ENCODE peak calls at places on chromosome 6, in seven cellular contexts. One of them, this sample, is unnamed.

GRCh38 chr6:43984442-43985321 is 142.6 kb downstream of the MRPL14 start:
- DNase-seq in spleen: no peak
- DNase-seq in heart left ventricle: no peak
- DNase-seq in adrenal gland: no peak
- DNase-seq in tibial nerve: no peak
- DNase-seq in lower leg skin: no peak
- DNase-seq in uterus: peak
- DNase-seq in this sample: peak

GRCh38 chr6:128167552-128167951 is 266.7 kb upstream of the THEMIS start:
- DNase-seq in spleen: no peak
- DNase-seq in heart left ventricle: no peak
- DNase-seq in adrenal gland: no peak
- DNase-seq in tibial nerve: no peak
- DNase-seq in lower leg skin: no peak
- DNase-seq in uterus: no peak
- DNase-seq in this sample: no peak

GRCh38 chr6:131782764-131783163 is 25.1 kb upstream of the ENPP1 start:
- DNase-seq in spleen: no peak
- DNase-seq in heart left ventricle: no peak
- DNase-seq in adrenal gland: no peak
- DNase-seq in tibial nerve: no peak
- DNase-seq in lower leg skin: no peak
- DNase-seq in uterus: no peak
- DNase-seq in this sample: no peak

GRCh38 chr6:148658701-148659100 is 88.1 kb upstream of the UST start:
- DNase-seq in spleen: no peak
- DNase-seq in heart left ventricle: no peak
- DNase-seq in adrenal gland: no peak
- DNase-seq in tibial nerve: no peak
- DNase-seq in lower leg skin: no peak
- DNase-seq in uterus: no peak
- DNase-seq in this sample: no peak

GRCh38 chr6:86192123-86192522 is 549.4 kb upstream of the SYNCRIP start:
- DNase-seq in spleen: no peak
- DNase-seq in heart left ventricle: no peak
- DNase-seq in adrenal gland: no peak
- DNase-seq in tibial nerve: no peak
- DNase-seq in lower leg skin: no peak
- DNase-seq in uterus: no peak
- DNase-seq in this sample: no peak

GRCh38 chr6:71139249-71139648 is 149.4 kb upstream of the OGFRL1 start:
- DNase-seq in spleen: no peak
- DNase-seq in heart left ventricle: no peak
- DNase-seq in adrenal gland: no peak
- DNase-seq in tibial nerve: no peak
- DNase-seq in lower leg skin: no peak
- DNase-seq in uterus: no peak
- DNase-seq in this sample: no peak

GRCh38 chr6:165768961-165769360 is 105.9 kb upstream of the PDE10A start:
- DNase-seq in spleen: no peak
- DNase-seq in heart left ventricle: no peak
- DNase-seq in adrenal gland: no peak
- DNase-seq in tibial nerve: no peak
- DNase-seq in lower leg skin: no peak
- DNase-seq in uterus: no peak
- DNase-seq in this sample: no peak

GRCh38 chr6:3230275-3231212 is 3.1 kb upstream of the TUBB2B start:
- DNase-seq in spleen: no peak
- DNase-seq in heart left ventricle: no peak
- DNase-seq in adrenal gland: no peak
- DNase-seq in tibial nerve: peak
- DNase-seq in lower leg skin: peak
- DNase-seq in uterus: no peak
- DNase-seq in this sample: no peak

GRCh38 chr6:99768166-99768565 is 161.5 kb downstream of the PRDM13 start:
- DNase-seq in spleen: no peak
- DNase-seq in heart left ventricle: no peak
- DNase-seq in adrenal gland: no peak
- DNase-seq in tibial nerve: no peak
- DNase-seq in lower leg skin: no peak
- DNase-seq in uterus: no peak
- DNase-seq in this sample: no peak

GRCh38 chr6:50443144-50443543 is 270.2 kb upstream of the TFAP2D start:
- DNase-seq in spleen: no peak
- DNase-seq in heart left ventricle: no peak
- DNase-seq in adrenal gland: no peak
- DNase-seq in tibial nerve: no peak
- DNase-seq in lower leg skin: no peak
- DNase-seq in uterus: no peak
- DNase-seq in this sample: no peak

GRCh38 chr6:114638346-114638745 is 295.5 kb upstream of the HS3ST5 start:
- DNase-seq in spleen: no peak
- DNase-seq in heart left ventricle: no peak
- DNase-seq in adrenal gland: no peak
- DNase-seq in tibial nerve: no peak
- DNase-seq in lower leg skin: no peak
- DNase-seq in uterus: no peak
- DNase-seq in this sample: no peak

GRCh38 chr6:43570876-43571441 is 4.9 kb downstream of the XPO5 start:
- DNase-seq in spleen: no peak
- DNase-seq in heart left ventricle: no peak
- DNase-seq in adrenal gland: no peak
- DNase-seq in tibial nerve: no peak
- DNase-seq in lower leg skin: no peak
- DNase-seq in uterus: no peak
- DNase-seq in this sample: no peak

GRCh38 chr6:36590237-36590636 is 3.9 kb upstream of the SRSF3 start:
- DNase-seq in spleen: no peak
- DNase-seq in heart left ventricle: no peak
- DNase-seq in adrenal gland: no peak
- DNase-seq in tibial nerve: no peak
- DNase-seq in lower leg skin: peak
- DNase-seq in uterus: peak
- DNase-seq in this sample: no peak

GRCh38 chr6:77433888-77434287 is 29.4 kb downstream of the HTR1B start:
- DNase-seq in spleen: no peak
- DNase-seq in heart left ventricle: no peak
- DNase-seq in adrenal gland: no peak
- DNase-seq in tibial nerve: no peak
- DNase-seq in lower leg skin: no peak
- DNase-seq in uterus: no peak
- DNase-seq in this sample: no peak

GRCh38 chr6:35280903-35281302 is 16.7 kb upstream of the DEF6 start:
- DNase-seq in spleen: peak
- DNase-seq in heart left ventricle: no peak
- DNase-seq in adrenal gland: no peak
- DNase-seq in tibial nerve: no peak
- DNase-seq in lower leg skin: no peak
- DNase-seq in uterus: no peak
- DNase-seq in this sample: peak

GRCh38 chr6:692356-692851 is 535 bp downstream of the EXOC2 start:
- DNase-seq in spleen: peak
- DNase-seq in heart left ventricle: peak
- DNase-seq in adrenal gland: peak
- DNase-seq in tibial nerve: no peak
- DNase-seq in lower leg skin: peak
- DNase-seq in uterus: no peak
- DNase-seq in this sample: no peak

GRCh38 chr6:125781307-125781868 is 9.4 kb upstream of the NCOA7 start:
- DNase-seq in spleen: peak
- DNase-seq in heart left ventricle: no peak
- DNase-seq in adrenal gland: peak
- DNase-seq in tibial nerve: no peak
- DNase-seq in lower leg skin: peak
- DNase-seq in uterus: peak
- DNase-seq in this sample: no peak

GRCh38 chr6:14984454-14984853 is 261.4 kb upstream of the JARID2 start:
- DNase-seq in spleen: no peak
- DNase-seq in heart left ventricle: no peak
- DNase-seq in adrenal gland: peak
- DNase-seq in tibial nerve: peak
- DNase-seq in lower leg skin: no peak
- DNase-seq in uterus: no peak
- DNase-seq in this sample: no peak

GRCh38 chr6:41058783-41059181 is 5.8 kb downstream of the APOBEC2 start:
- DNase-seq in spleen: no peak
- DNase-seq in heart left ventricle: no peak
- DNase-seq in adrenal gland: no peak
- DNase-seq in tibial nerve: no peak
- DNase-seq in lower leg skin: no peak
- DNase-seq in uterus: no peak
- DNase-seq in this sample: no peak
- TF ChIP-seq CTCF in spleen: no peak
- TF ChIP-seq CTCF in heart left ventricle: no peak
- TF ChIP-seq CTCF in adrenal gland: no peak
- TF ChIP-seq CTCF in tibial nerve: no peak
- TF ChIP-seq CTCF in lower leg skin: no peak
- TF ChIP-seq CTCF in uterus: no peak
- TF ChIP-seq CTCF in this sample: no peak

GRCh38 chr6:31739639-31740396 is at the start of gene MSH5:
- DNase-seq in spleen: peak
- DNase-seq in heart left ventricle: peak
- DNase-seq in adrenal gland: peak
- DNase-seq in tibial nerve: peak
- DNase-seq in lower leg skin: peak
- DNase-seq in uterus: peak
- DNase-seq in this sample: peak
- TF ChIP-seq POLR2A in spleen: no peak
- TF ChIP-seq POLR2A in heart left ventricle: peak
- TF ChIP-seq POLR2A in adrenal gland: peak
- TF ChIP-seq POLR2A in tibial nerve: peak
- TF ChIP-seq POLR2A in lower leg skin: no peak
- TF ChIP-seq POLR2A in uterus: peak
- TF ChIP-seq POLR2A in this sample: no peak

GRCh38 chr6:150898390-150899170 is 33.1 kb downstream of the MTHFD1L start:
- DNase-seq in spleen: no peak
- DNase-seq in heart left ventricle: no peak
- DNase-seq in adrenal gland: no peak
- DNase-seq in tibial nerve: no peak
- DNase-seq in lower leg skin: peak
- DNase-seq in uterus: no peak
- DNase-seq in this sample: peak
- TF ChIP-seq CTCF in spleen: no peak
- TF ChIP-seq CTCF in heart left ventricle: no peak
- TF ChIP-seq CTCF in adrenal gland: no peak
- TF ChIP-seq CTCF in tibial nerve: no peak
- TF ChIP-seq CTCF in lower leg skin: no peak
- TF ChIP-seq CTCF in uterus: no peak
- TF ChIP-seq CTCF in this sample: no peak

GRCh38 chr6:13574149-13574570 is 241 bp upstream of the SIRT5 start:
- DNase-seq in spleen: peak
- DNase-seq in heart left ventricle: peak
- DNase-seq in adrenal gland: peak
- DNase-seq in tibial nerve: peak
- DNase-seq in lower leg skin: peak
- DNase-seq in uterus: peak
- DNase-seq in this sample: peak
- TF ChIP-seq POLR2A in spleen: no peak
- TF ChIP-seq POLR2A in heart left ventricle: no peak
- TF ChIP-seq POLR2A in adrenal gland: peak
- TF ChIP-seq POLR2A in tibial nerve: no peak
- TF ChIP-seq POLR2A in lower leg skin: peak
- TF ChIP-seq POLR2A in uterus: no peak
- TF ChIP-seq POLR2A in this sample: no peak

DNA sequence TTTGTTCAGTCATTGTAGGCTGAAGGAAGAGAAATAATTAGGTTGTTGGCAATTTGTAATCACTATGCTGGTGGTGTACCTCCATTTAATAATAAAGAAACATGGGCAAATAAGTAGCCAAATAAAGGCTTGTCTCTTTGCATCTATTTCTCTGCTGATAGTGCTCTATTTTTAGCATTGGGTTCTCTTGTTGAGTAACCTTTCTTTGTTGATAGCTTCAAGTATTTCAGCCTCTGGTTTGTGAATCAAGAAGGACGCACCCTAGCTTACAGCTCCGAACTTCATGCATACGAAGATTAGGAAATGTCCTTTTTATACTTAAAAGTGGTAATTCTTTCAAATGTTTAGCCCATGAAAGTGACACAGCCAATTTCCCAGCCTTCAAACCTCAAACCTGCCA is 2.6 kb downstream of the PPP1R14C start:
- DNase-seq in spleen: no peak
- DNase-seq in heart left ventricle: no peak
- DNase-seq in adrenal gland: no peak
- DNase-seq in tibial nerve: no peak
- DNase-seq in lower leg skin: no peak
- DNase-seq in uterus: no peak
- DNase-seq in this sample: no peak
- TF ChIP-seq CTCF in spleen: no peak
- TF ChIP-seq CTCF in heart left ventricle: no peak
- TF ChIP-seq CTCF in adrenal gland: no peak
- TF ChIP-seq CTCF in tibial nerve: no peak
- TF ChIP-seq CTCF in lower leg skin: no peak
- TF ChIP-seq CTCF in uterus: no peak
- TF ChIP-seq CTCF in this sample: no peak

GRCh38 chr6:96837138-96837971 is at the start of gene GPR63:
- DNase-seq in spleen: peak
- DNase-seq in heart left ventricle: peak
- DNase-seq in adrenal gland: peak
- DNase-seq in tibial nerve: peak
- DNase-seq in lower leg skin: peak
- DNase-seq in uterus: peak
- DNase-seq in this sample: peak
- TF ChIP-seq POLR2A in spleen: no peak
- TF ChIP-seq POLR2A in heart left ventricle: peak
- TF ChIP-seq POLR2A in adrenal gland: peak
- TF ChIP-seq POLR2A in tibial nerve: peak
- TF ChIP-seq POLR2A in lower leg skin: no peak
- TF ChIP-seq POLR2A in uterus: peak
- TF ChIP-seq POLR2A in this sample: no peak

GRCh38 chr6:11822346-11822745 is 43.7 kb upstream of the ADTRP start:
- DNase-seq in spleen: no peak
- DNase-seq in heart left ventricle: no peak
- DNase-seq in adrenal gland: no peak
- DNase-seq in tibial nerve: no peak
- DNase-seq in lower leg skin: no peak
- DNase-seq in uterus: no peak
- DNase-seq in this sample: no peak
- TF ChIP-seq CTCF in spleen: peak
- TF ChIP-seq CTCF in heart left ventricle: no peak
- TF ChIP-seq CTCF in adrenal gland: no peak
- TF ChIP-seq CTCF in tibial nerve: no peak
- TF ChIP-seq CTCF in lower leg skin: no peak
- TF ChIP-seq CTCF in uterus: no peak
- TF ChIP-seq CTCF in this sample: no peak

This sample was measured in suprapubic skin.